ENCODE peak calls at places on chromosomes 6 and 20, in seven cellular contexts. C is heart right ventricle; H is CD4-positive, alpha-beta T cell; O is SK-N-SH; U is hypothalamus; I is AG09309; D is amniotic stem cell. Z is an unnamed sample.

GRCh38 chr6:168908166-168908565 is 345.5 kb downstream of the THBS2 start:
- DNase-seq in C (no peak), H (no peak), O (no peak), U (no peak), I (peak; percentile 69), D (no peak), Z (no peak)

GRCh38 chr20:55386686-55387085 is 618.6 kb downstream of the CBLN4 start:
- DNase-seq in C (no peak), H (no peak), O (no peak), U (no peak), I (no peak), D (no peak), Z (no peak)

GRCh38 chr6:32664827-32665362 is 1.6 kb downstream of the HLA-DQB1 start:
- DNase-seq in C (peak; percentile 34), H (no peak), O (no peak), U (no peak), I (no peak), D (no peak), Z (no peak)

GRCh38 chr6:48135352-48136084 is 24.5 kb upstream of the PTCHD4 start:
- DNase-seq in C (no peak), H (no peak), O (no peak), U (no peak), I (no peak), D (no peak), Z (no peak)

GRCh38 chr20:63693079-63693974 is 3.1 kb upstream of the TNFRSF6B start:
- DNase-seq in C (no peak), H (no peak), O (no peak), U (no peak), I (no peak), D (no peak), Z (no peak)

GRCh38 chr6:19180348-19181073 is 656.7 kb upstream of the ID4 start:
- DNase-seq in C (peak; percentile 84), H (no peak), O (no peak), U (peak; percentile 37), I (no peak), D (no peak), Z (peak; percentile 10)

GRCh38 chr20:50980851-50981713 is 22.5 kb downstream of the MOCS3 start:
- DNase-seq in C (peak; percentile 49), H (peak; percentile 43), O (peak; percentile 83), U (peak; percentile 11), I (no peak), D (peak; percentile 68), Z (peak; percentile 46)

GRCh38 chr6:118283759-118284158 is 264.3 kb upstream of the PLN start:
- DNase-seq in C (peak; percentile 73), H (peak; percentile 22), O (peak; percentile 48), U (no peak), I (no peak), D (peak; percentile 22), Z (no peak)

GRCh38 chr20:32697608-32698007 is 23.9 kb upstream of the C20orf203 start:
- DNase-seq in C (no peak), H (no peak), O (no peak), U (no peak), I (no peak), D (no peak), Z (no peak)

GRCh38 chr6:93300661-93301060 is 118.7 kb downstream of the EPHA7 start:
- DNase-seq in C (no peak), H (no peak), O (no peak), U (no peak), I (no peak), D (no peak), Z (no peak)

GRCh38 chr20:25282796-25283195 is 34.9 kb downstream of the PYGB start:
- DNase-seq in C (no peak), H (no peak), O (no peak), U (no peak), I (no peak), D (no peak), Z (peak; percentile 20)

GRCh38 chr6:129345890-129346289 is 364.1 kb downstream of the ARHGAP18 start:
- DNase-seq in C (no peak), H (no peak), O (no peak), U (no peak), I (peak; percentile 71), D (peak; percentile 43), Z (no peak)

GRCh38 chr20:63502671-63503172 is 3.8 kb upstream of the EEF1A2 start:
- DNase-seq in C (no peak), H (no peak), O (peak; percentile 92), U (no peak), I (no peak), D (no peak), Z (no peak)

GRCh38 chr6:157269261-157269794 is 54.0 kb downstream of the TMEM242 start:
- DNase-seq in C (peak; percentile 89), H (no peak), O (no peak), U (peak; percentile 15), I (peak; percentile 31), D (no peak), Z (peak; percentile 70)

GRCh38 chr6:27144740-27145079 is 102.8 kb upstream of the PRSS16 start:
- DNase-seq in C (no peak), H (no peak), O (no peak), U (no peak), I (no peak), D (no peak), Z (peak; percentile 18)

GRCh38 chr20:1391640-1392442 is 1.0 kb downstream of the FKBP1A start:
- DNase-seq in C (no peak), H (no peak), O (peak; percentile 38), U (peak; percentile 21), I (no peak), D (no peak), Z (no peak)

GRCh38 chr6:121435444-121436069 is at the start of gene GJA1:
- DNase-seq in C (peak; percentile 84), H (no peak), O (peak; percentile 22), U (peak; percentile 10), I (peak; percentile 58), D (peak; percentile 69), Z (no peak)